ENCODE peak calls at places on chromosomes 11 and 22, in five cellular contexts. Q, A, R, T and N are unnamed samples.

GRCh38 chr11:96199563-96200025 is 143.4 kb downstream of the MAML2 start:
- DNase-seq in Q (no peak), R (no peak), T (no peak), A (no peak), N (peak)

GRCh38 chr22:39970742-39971141 is 10.5 kb downstream of the TMA7B start:
- DNase-seq in T (no peak), A (no peak), R (no peak), Q (no peak), N (no peak)

GRCh38 chr11:125229916-125230315 is 65.4 kb downstream of the PKNOX2 start:
- DNase-seq in R (no peak), A (no peak), T (no peak), Q (no peak), N (no peak)

GRCh38 chr22:23608583-23608982 is 23.5 kb downstream of the DRICH1 start:
- DNase-seq in T (no peak), A (peak), R (no peak), Q (no peak), N (peak)

GRCh38 chr11:78926633-78927347 is 352.1 kb upstream of the NARS2 start:
- DNase-seq in T (no peak), R (peak), Q (no peak), A (no peak), N (peak)

GRCh38 chr22:21917959-21918261 is 34.7 kb downstream of the PPM1F start:
- DNase-seq in A (no peak), Q (no peak), T (no peak), R (no peak), N (no peak)

GRCh38 chr11:6259638-6260019 is at the start of gene CCKBR:
- DNase-seq in A (no peak), R (peak), T (no peak), Q (no peak), N (no peak)

GRCh38 chr22:50131894-50132293 is 38.6 kb upstream of the PANX2 start:
- DNase-seq in T (no peak), R (no peak), Q (no peak), A (no peak), N (no peak)

GRCh38 chr11:132961453-132961852 is 570.8 kb downstream of the OPCML start:
- DNase-seq in Q (no peak), T (no peak), R (no peak), A (no peak), N (no peak)

GRCh38 chr11:83782329-83782728 is 496.2 kb upstream of the CCDC90B start:
- DNase-seq in Q (no peak), A (no peak), T (no peak), R (no peak), N (no peak)

GRCh38 chr11:12667646-12668045 is 6.6 kb upstream of the TEAD1 start:
- DNase-seq in Q (no peak), T (no peak), R (no peak), A (no peak), N (no peak)

GRCh38 chr11:79026803-79027445 is 413.9 kb downstream of the TENM4 start:
- DNase-seq in R (no peak), Q (no peak), A (no peak), T (no peak), N (peak)

GRCh38 chr22:41862160-41862529 is 29.2 kb downstream of the SREBF2 start:
- DNase-seq in R (no peak), Q (peak), T (peak), A (no peak), N (peak)

GRCh38 chr11:77144854-77145428 is 16.9 kb downstream of the MYO7A start:
- DNase-seq in Q (peak), T (no peak), A (no peak), R (no peak), N (no peak)

GRCh38 chr11:118281284-118281683 is 17.2 kb upstream of the MPZL2 start:
- DNase-seq in Q (no peak), A (no peak), R (no peak), T (no peak), N (no peak)

GRCh38 chr22:38777087-38777671 is 16.8 kb downstream of the DNAL4 start:
- DNase-seq in A (no peak), Q (no peak), T (no peak), R (no peak), N (no peak)

GRCh38 chr11:12496181-12497025 is 119.0 kb downstream of the PARVA start:
- DNase-seq in Q (peak), A (no peak), T (no peak), R (no peak), N (peak)

GRCh38 chr11:117851852-117852251 is 24.6 kb downstream of the FXYD6 start:
- DNase-seq in R (no peak), A (no peak), T (no peak), Q (no peak), N (no peak)

GRCh38 chr11:94706211-94706610 is 61.9 kb upstream of the AMOTL1 start:
- DNase-seq in A (no peak), Q (no peak), T (no peak), R (no peak), N (peak)

GRCh38 chr11:94705419-94705818 is 62.7 kb upstream of the AMOTL1 start:
- DNase-seq in R (no peak), A (no peak), Q (no peak), T (no peak), N (no peak)

GRCh38 chr11:94702481-94702880 is 65.7 kb upstream of the AMOTL1 start:
- DNase-seq in A (no peak), Q (no peak), R (no peak), T (no peak), N (no peak)

GRCh38 chr11:94700631-94701030 is 67.5 kb upstream of the AMOTL1 start:
- DNase-seq in R (no peak), A (no peak), T (no peak), Q (no peak), N (peak)
- TF ChIP-seq MXI1 in R (no peak), A (no peak), T (no peak), Q (no peak), N (no peak)

DNA sequence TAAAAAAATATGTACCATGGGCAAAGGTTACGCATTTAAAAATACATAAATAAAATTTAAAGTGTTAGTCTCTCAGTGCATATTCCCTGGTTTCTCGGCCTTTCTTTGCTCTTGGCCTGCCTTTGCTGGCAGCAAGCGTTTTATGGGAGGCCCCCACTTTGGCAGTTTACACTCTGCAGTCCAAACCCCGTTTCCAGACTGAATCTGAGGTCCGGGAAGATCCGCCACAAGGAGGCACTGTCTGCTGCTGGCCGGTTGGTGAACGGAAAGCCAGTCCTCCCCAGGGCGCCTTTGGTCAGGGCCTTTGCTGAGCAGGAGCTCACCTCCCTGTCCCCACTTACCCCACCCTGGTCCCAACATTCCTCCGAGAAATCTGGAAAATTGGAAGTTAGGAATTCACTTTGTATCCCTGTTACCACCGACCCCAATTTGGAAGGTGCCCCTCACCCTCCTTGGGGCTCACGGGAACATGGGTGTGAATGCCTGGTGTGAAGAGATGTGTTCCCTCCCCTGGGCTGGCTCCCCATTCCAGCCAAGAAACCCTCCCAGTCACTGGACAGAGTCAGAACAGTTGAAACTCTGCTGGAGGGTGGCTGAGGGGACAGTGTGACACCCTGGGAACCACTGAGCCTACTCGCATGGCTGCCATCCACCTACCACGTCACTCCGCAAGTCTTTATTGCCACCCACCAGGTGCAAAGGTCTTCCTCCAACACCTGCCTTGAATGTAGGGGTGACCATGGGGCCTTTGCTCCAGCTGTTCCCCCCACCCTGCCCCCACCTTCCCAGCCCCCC is 9.4 kb upstream of the SF1 start:
- DNase-seq in R (peak), T (no peak), Q (peak), A (peak), N (peak)
- TF ChIP-seq MXI1 in R (no peak), T (no peak), Q (no peak), A (no peak), N (no peak)

GRCh38 chr22:27726726-27727449 is 74.7 kb downstream of the MN1 start:
- DNase-seq in A (peak), R (no peak), T (no peak), Q (peak), N (peak)
- TF ChIP-seq MXI1 in A (no peak), R (no peak), T (no peak), Q (no peak), N (no peak)

GRCh38 chr11:85137597-85137996 is 489.5 kb downstream of the DLG2 start:
- DNase-seq in A (no peak), R (no peak), T (no peak), Q (no peak), N (no peak)

GRCh38 chr11:85133636-85134035 is 493.5 kb downstream of the DLG2 start:
- DNase-seq in R (no peak), A (no peak), Q (no peak), T (no peak), N (no peak)

DNA sequence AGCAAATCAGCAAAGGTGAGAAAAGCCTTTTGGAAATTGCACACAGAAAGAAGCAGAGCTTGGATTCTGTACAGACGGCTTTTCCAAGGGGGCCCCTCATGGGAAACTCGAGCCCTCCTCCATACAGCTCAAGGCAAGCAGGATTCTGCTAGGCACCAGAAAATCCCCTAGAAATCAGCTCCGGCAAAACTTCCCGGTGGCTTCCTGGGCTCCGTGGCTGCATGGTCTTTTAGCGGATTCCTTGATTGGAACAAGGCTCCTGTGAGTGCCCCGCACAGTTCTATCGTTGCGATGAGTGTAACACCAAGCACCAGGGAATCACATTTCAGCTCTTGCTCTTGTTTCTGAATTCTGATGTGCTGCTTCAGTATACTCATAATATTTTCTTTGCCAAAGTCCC is 494.3 kb downstream of the DLG2 start:
- DNase-seq in R (no peak), A (no peak), T (no peak), Q (no peak), N (peak)
- TF ChIP-seq MXI1 in R (no peak), A (no peak), T (no peak), Q (no peak), N (no peak)

GRCh38 chr11:59981106-59981770 is 17.4 kb downstream of the OOSP4A start:
- DNase-seq in T (no peak), R (no peak), A (no peak), Q (no peak), N (no peak)
- TF ChIP-seq MXI1 in T (no peak), R (no peak), A (no peak), Q (no peak), N (no peak)

GRCh38 chr11:70267405-70267950 is 3.0 kb upstream of the PPFIA1 start:
- DNase-seq in R (no peak), Q (no peak), T (no peak), A (no peak), N (no peak)

GRCh38 chr11:70270104-70270876 is at the start of gene PPFIA1:
- DNase-seq in A (peak), R (peak), T (peak), Q (peak), N (peak)

GRCh38 chr11:70268526-70268925 is 2.0 kb upstream of the PPFIA1 start:
- DNase-seq in Q (no peak), T (no peak), A (no peak), R (no peak), N (no peak)

GRCh38 chr11:70263363-70263762 is 7.1 kb upstream of the PPFIA1 start:
- DNase-seq in Q (no peak), T (no peak), R (no peak), A (no peak), N (no peak)

GRCh38 chr11:70265341-70265740 is 5.1 kb upstream of the PPFIA1 start:
- DNase-seq in A (no peak), R (no peak), T (no peak), Q (no peak), N (no peak)
- TF ChIP-seq MXI1 in A (no peak), R (no peak), T (no peak), Q (no peak), N (no peak)

GRCh38 chr22:45502215-45503070 is at the start of gene FBLN1:
- DNase-seq in A (peak), R (peak), T (no peak), Q (peak), N (no peak)
- TF ChIP-seq MXI1 in A (no peak), R (peak), T (no peak), Q (peak), N (peak)

DNA sequence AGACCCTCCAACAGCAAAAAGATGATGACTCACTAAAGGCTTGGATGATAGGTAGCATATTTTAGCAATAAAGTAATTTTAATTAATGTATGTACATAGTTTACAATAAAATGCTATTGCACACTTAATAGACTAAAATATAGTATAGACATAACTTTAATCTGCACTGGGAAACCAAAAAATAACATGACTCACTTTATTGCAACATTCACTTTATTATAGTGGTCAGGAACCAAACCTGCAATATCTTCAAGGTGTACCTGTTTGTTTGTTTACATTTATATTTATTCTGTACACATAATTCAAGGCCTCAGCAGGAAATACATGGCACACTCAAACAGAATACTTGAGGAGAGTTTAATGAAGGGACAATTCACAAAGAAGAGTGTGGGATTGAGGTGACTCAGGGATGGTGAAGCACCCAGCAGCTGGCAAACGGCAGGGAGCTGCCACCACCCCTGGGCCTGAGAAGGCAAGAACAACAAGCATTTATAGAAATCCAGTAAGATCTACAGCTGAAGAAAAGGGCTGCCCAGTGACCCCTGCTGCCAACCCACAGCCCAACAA is 51.5 kb upstream of the POU2AF2 start:
- DNase-seq in R (no peak), T (no peak), Q (no peak), A (no peak), N (no peak)
- TF ChIP-seq MXI1 in R (no peak), T (no peak), Q (no peak), A (no peak), N (no peak)

GRCh38 chr11:94792453-94792852 is 24.3 kb downstream of the AMOTL1 start:
- DNase-seq in A (no peak), T (no peak), R (no peak), Q (no peak), N (no peak)

GRCh38 chr11:94793822-94794221 is 25.7 kb downstream of the AMOTL1 start:
- DNase-seq in Q (no peak), T (no peak), R (no peak), A (no peak), N (peak)

GRCh38 chr11:94791216-94791889 is 23.2 kb downstream of the AMOTL1 start:
- DNase-seq in R (no peak), A (no peak), T (no peak), Q (no peak), N (no peak)

GRCh38 chr11:94794287-94795168 is 26.4 kb downstream of the AMOTL1 start:
- DNase-seq in Q (no peak), A (no peak), R (peak), T (no peak), N (peak)

GRCh38 chr11:94793002-94793401 is 24.8 kb downstream of the AMOTL1 start:
- DNase-seq in T (no peak), A (no peak), R (no peak), Q (no peak), N (peak)
- TF ChIP-seq MXI1 in T (no peak), A (no peak), R (no peak), Q (no peak), N (no peak)